ENCODE peak calls at places on chromosomes 5 and 9, in eight cellular contexts. K is astrocyte of the hippocampus; C is NK-92 treated with Interleukin-12 subunit alpha and Interleukin-12 subunit beta, amount 100 ng/mL, for 24 hours; Q is HCEC 1CT; H is GM03348; V is activated naive CD4-positive, alpha-beta T cell treated with Interleukin-2 at 50 U/mL for 16 hours; D is endothelial cell; X is GM23248. T is an unnamed sample.
A peak's percentile ranks its signal among the peaks of the same experiment; 100 is the strongest.

GRCh38 chr5:76790632-76791290 is 28.1 kb upstream of the F2RL1 start:
- DNase-seq in K (peak; percentile 94), C (no peak), Q (peak; percentile 97), H (peak; percentile 76), V (peak; percentile 10), D (peak; percentile 29), X (peak; percentile 98), T (no peak)

GRCh38 chr9:124658165-124659017 is 112.7 kb downstream of the NR6A1 start:
- DNase-seq in K (peak; percentile 97), C (no peak), Q (peak; percentile 97), H (peak; percentile 86), V (no peak), D (peak; percentile 33), X (peak; percentile 93), T (no peak)

GRCh38 chr5:139763584-139764249 is 31.9 kb upstream of the PSD2 start:
- DNase-seq in K (no peak), C (no peak), Q (no peak), H (no peak), V (no peak), D (no peak), X (no peak), T (no peak)

GRCh38 chr5:158174918-158175663 is 316.1 kb upstream of the CLINT1 start:
- DNase-seq in K (peak; percentile 81), C (peak; percentile 9), Q (peak; percentile 58), H (peak; percentile 88), V (peak; percentile 3), D (peak; percentile 80), X (peak; percentile 83), T (no peak)

GRCh38 chr5:176592573-176592972 is 17.4 kb downstream of the GPRIN1 start:
- DNase-seq in K (no peak), C (no peak), Q (no peak), H (no peak), V (no peak), D (no peak), X (no peak), T (no peak)

GRCh38 chr9:123373941-123374340 is 17.9 kb downstream of the CRB2 start:
- DNase-seq in K (peak; percentile 82), C (no peak), Q (no peak), H (no peak), V (no peak), D (no peak), X (no peak), T (no peak)

GRCh38 chr9:95755421-95755730 is 120.1 kb upstream of the ERCC6L2 start:
- DNase-seq in K (no peak), C (no peak), Q (no peak), H (no peak), V (no peak), D (no peak), X (no peak), T (no peak)

GRCh38 chr9:14750871-14751270 is 28.3 kb upstream of the CER1 start:
- DNase-seq in K (no peak), C (no peak), Q (no peak), H (no peak), V (no peak), D (no peak), X (no peak), T (no peak)

GRCh38 chr5:117889592-117889991 is 1098.8 kb downstream of the DTWD2 start:
- DNase-seq in K (no peak), C (no peak), Q (peak; percentile 87), H (no peak), V (no peak), D (no peak), X (no peak), T (no peak)

GRCh38 chr5:56829137-56829536 is 13.8 kb downstream of the MAP3K1 start:
- DNase-seq in K (peak; percentile 47), C (no peak), Q (no peak), H (no peak), V (peak; percentile 69), D (no peak), X (no peak), T (no peak)

GRCh38 chr5:78509884-78510769 is 138.4 kb downstream of the LHFPL2 start:
- DNase-seq in K (peak; percentile 76), C (no peak), Q (no peak), H (peak; percentile 68), V (peak; percentile 25), D (peak; percentile 47), X (peak; percentile 61), T (no peak)

GRCh38 chr5:14406554-14406849 is 175.1 kb upstream of the OTULINL start:
- DNase-seq in K (peak; percentile 96), C (no peak), Q (peak; percentile 93), H (peak; percentile 81), V (no peak), D (no peak), X (peak; percentile 97), T (no peak)

GRCh38 chr5:14417792-14418765 is 163.5 kb upstream of the OTULINL start:
- DNase-seq in K (no peak), C (no peak), Q (no peak), H (no peak), V (no peak), D (no peak), X (no peak), T (no peak)

GRCh38 chr5:150527038-150527437 is 19.1 kb downstream of the NDST1 start:
- DNase-seq in K (no peak), C (peak; percentile 75), Q (no peak), H (no peak), V (no peak), D (no peak), X (no peak), T (no peak)

GRCh38 chr9:129803679-129804065 is 688 bp downstream of the TOR1B start:
- DNase-seq in K (no peak), C (no peak), Q (no peak), H (no peak), V (no peak), D (no peak), X (peak; percentile 33), T (no peak)

GRCh38 chr9:73023025-73023541 is 70.2 kb upstream of the ALDH1A1 start:
- DNase-seq in K (peak; percentile 82), C (peak; percentile 11), Q (peak; percentile 80), H (peak; percentile 64), V (peak; percentile 38), D (peak; percentile 64), X (peak; percentile 82), T (no peak)

GRCh38 chr5:133130387-133131118 is 78.7 kb downstream of the HSPA4 start:
- DNase-seq in K (no peak), C (no peak), Q (no peak), H (no peak), V (no peak), D (no peak), X (no peak), T (no peak)

GRCh38 chr5:169980418-169981053 is at the start of gene INSYN2B:
- DNase-seq in K (peak; percentile 95), C (no peak), Q (peak; percentile 91), H (peak; percentile 86), V (peak; percentile 8), D (peak; percentile 86), X (peak; percentile 92), T (no peak)

GRCh38 chr5:52948418-52949076 is 40.6 kb upstream of the ITGA2 start:
- DNase-seq in K (peak; percentile 86), C (peak; percentile 27), Q (peak; percentile 90), H (peak; percentile 72), V (peak; percentile 60), D (peak; percentile 63), X (peak; percentile 85), T (no peak)

GRCh38 chr5:1295650-1296037 is 776 bp upstream of the TERT start:
- DNase-seq in K (no peak), C (no peak), Q (no peak), H (no peak), V (no peak), D (no peak), X (no peak), T (no peak)

GRCh38 chr5:75948441-75948840 is 134.7 kb upstream of the SV2C start:
- DNase-seq in K (no peak), C (no peak), Q (no peak), H (no peak), V (no peak), D (no peak), X (no peak), T (no peak)

GRCh38 chr5:60463179-60463868 is 236.6 kb downstream of the DEPDC1B start:
- DNase-seq in K (no peak), C (no peak), Q (peak; percentile 47), H (no peak), V (no peak), D (no peak), X (no peak), T (no peak)

GRCh38 chr5:125109293-125109692 is 362.9 kb upstream of the ZNF608 start:
- DNase-seq in K (no peak), C (no peak), Q (no peak), H (no peak), V (no peak), D (no peak), X (no peak), T (no peak)

GRCh38 chr9:111348821-111349271 is 18.8 kb upstream of the OR2K2 start:
- DNase-seq in K (no peak), C (no peak), Q (peak; percentile 54), H (no peak), V (no peak), D (no peak), X (no peak), T (no peak)

GRCh38 chr9:27672730-27673129 is 99.4 kb upstream of the C9orf72 start:
- DNase-seq in K (no peak), C (no peak), Q (no peak), H (no peak), V (no peak), D (no peak), X (no peak), T (no peak)

GRCh38 chr5:58259685-58260152 is 200.2 kb downstream of the PLK2 start:
- DNase-seq in K (peak; percentile 92), C (no peak), Q (peak; percentile 82), H (peak; percentile 64), V (no peak), D (no peak), X (peak; percentile 91), T (no peak)

GRCh38 chr5:134440185-134440755 is 28.6 kb upstream of the CDKN2AIPNL start:
- DNase-seq in K (no peak), C (no peak), Q (no peak), H (no peak), V (no peak), D (no peak), X (no peak), T (no peak)